ENCODE peak calls at places on chromosomes 3 and 15, in ten cellular contexts. V is thoracic aorta; A is mammary epithelial cell; Z is MM.1S; X is GM10248; F is epithelial cell of esophagus; R is activated CD8-positive, alpha-beta T cell treated with anti-CD3 and anti-CD28 coated beads for 36 hours; C is K562; T is testis; O is cardiac muscle cell. E is an unnamed sample.

GRCh38 chr3:40179016-40179415 is 130.5 kb upstream of the EIF1B start:
- DNase-seq in V (peak), C (peak), Z (peak), X (peak), F (peak), T (peak), O (peak), A (peak), R (peak), E (peak)

GRCh38 chr15:38671675-38672141 is 107.1 kb upstream of the RASGRP1 start:
- DNase-seq in T (no peak), V (no peak), O (no peak), X (no peak), Z (no peak), A (no peak), R (peak), F (no peak), C (peak), E (no peak)

GRCh38 chr15:67225336-67225735 is 29.1 kb downstream of the AAGAB start:
- DNase-seq in R (no peak), Z (no peak), T (no peak), A (peak), F (peak), X (no peak), O (no peak), C (no peak), V (no peak), E (peak)

GRCh38 chr15:29141206-29141907 is 128.3 kb downstream of the NSMCE3 start:
- DNase-seq in C (no peak), R (no peak), T (peak), A (peak), F (peak), Z (no peak), V (no peak), O (no peak), X (no peak), E (no peak)

GRCh38 chr3:24086597-24087369 is 141.7 kb downstream of the NR1D2 start:
- DNase-seq in Z (no peak), C (no peak), V (no peak), F (no peak), T (no peak), A (no peak), O (no peak), X (no peak), R (no peak), E (no peak)

GRCh38 chr3:172606021-172606420 is 82.8 kb upstream of the TNFSF10 start:
- DNase-seq in T (no peak), Z (no peak), O (no peak), R (no peak), X (no peak), C (no peak), F (peak), V (no peak), A (peak), E (no peak)

GRCh38 chr15:71294636-71295241 is 179.5 kb downstream of the THSD4 start:
- DNase-seq in C (no peak), R (no peak), T (no peak), X (no peak), A (peak), F (peak), V (no peak), Z (no peak), O (no peak), E (peak)

GRCh38 chr15:90214553-90215205 is 13.5 kb downstream of the SEMA4B start:
- DNase-seq in F (no peak), X (no peak), O (no peak), Z (no peak), V (no peak), A (no peak), C (no peak), T (no peak), R (no peak), E (no peak)

GRCh38 chr3:9468460-9468859 is 71.0 kb downstream of the SETD5 start:
- DNase-seq in F (peak), A (no peak), Z (no peak), X (no peak), R (peak), C (peak), T (no peak), O (no peak), V (no peak), E (no peak)

GRCh38 chr3:12662593-12663310 is 1.2 kb downstream of the RAF1 start:
- DNase-seq in C (peak), R (peak), T (peak), O (peak), Z (peak), F (peak), X (no peak), V (no peak), A (peak), E (peak)

GRCh38 chr3:53200501-53201189 is 39.6 kb downstream of the PRKCD start:
- DNase-seq in V (no peak), Z (no peak), A (no peak), F (no peak), R (no peak), T (no peak), C (no peak), X (no peak), O (no peak), E (no peak)

GRCh38 chr3:53201190-53201504 is 40.1 kb downstream of the PRKCD start:
- DNase-seq in X (no peak), R (no peak), A (no peak), Z (no peak), T (no peak), F (no peak), C (no peak), O (no peak), V (no peak), E (no peak)

GRCh38 chr3:53198256-53198977 is 37.4 kb downstream of the PRKCD start:
- DNase-seq in O (peak), C (no peak), X (no peak), T (no peak), R (no peak), Z (no peak), A (no peak), V (no peak), F (no peak), E (no peak)

GRCh38 chr3:53198996-53199395 is 38.0 kb downstream of the PRKCD start:
- DNase-seq in Z (no peak), C (no peak), T (no peak), F (no peak), R (no peak), A (no peak), V (no peak), O (no peak), X (no peak), E (no peak)

DNA sequence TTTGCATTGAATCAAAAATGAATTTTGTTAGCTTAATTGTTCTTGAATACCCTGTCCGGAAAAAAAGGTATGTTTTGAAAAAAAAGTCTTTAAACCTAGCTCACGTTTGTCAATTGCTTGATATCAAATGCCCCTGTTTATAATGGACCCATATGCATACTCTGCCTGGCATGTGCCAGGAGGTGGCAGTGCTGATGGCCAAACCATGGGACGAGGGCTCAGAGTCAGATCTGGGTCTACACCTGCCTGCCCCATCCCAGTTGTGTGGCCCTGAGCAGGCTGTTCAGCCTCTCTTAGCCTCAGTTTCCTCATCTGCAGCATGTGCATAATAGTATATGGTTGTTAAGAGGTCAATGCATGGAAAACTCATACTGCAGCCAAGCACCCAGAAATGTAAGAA is 38.8 kb downstream of the PRKCD start:
- DNase-seq in R (no peak), T (no peak), F (peak), C (no peak), X (no peak), A (no peak), V (no peak), O (no peak), Z (no peak), E (peak)
- TF ChIP-seq CTCF in R (no peak), T (no peak), F (peak), C (no peak), X (peak), A (peak), V (no peak), O (no peak), Z (no peak), E (no peak)

GRCh38 chr3:187314176-187314575 is 22.6 kb upstream of the MASP1 start:
- DNase-seq in X (no peak), O (no peak), T (no peak), A (no peak), V (no peak), R (no peak), C (no peak), F (no peak), Z (no peak), E (peak)

GRCh38 chr3:187315872-187316271 is 24.3 kb upstream of the MASP1 start:
- DNase-seq in F (no peak), A (peak), X (no peak), Z (no peak), R (no peak), O (no peak), T (no peak), C (no peak), V (no peak), E (no peak)

GRCh38 chr3:187321766-187322165 is 30.2 kb upstream of the MASP1 start:
- DNase-seq in F (no peak), A (no peak), R (no peak), O (no peak), X (no peak), C (no peak), T (no peak), V (no peak), Z (no peak), E (no peak)

GRCh38 chr3:187318819-187319616 is 27.5 kb upstream of the MASP1 start:
- DNase-seq in O (peak), C (peak), A (peak), T (peak), X (peak), V (peak), R (peak), Z (peak), F (peak), E (peak)

DNA sequence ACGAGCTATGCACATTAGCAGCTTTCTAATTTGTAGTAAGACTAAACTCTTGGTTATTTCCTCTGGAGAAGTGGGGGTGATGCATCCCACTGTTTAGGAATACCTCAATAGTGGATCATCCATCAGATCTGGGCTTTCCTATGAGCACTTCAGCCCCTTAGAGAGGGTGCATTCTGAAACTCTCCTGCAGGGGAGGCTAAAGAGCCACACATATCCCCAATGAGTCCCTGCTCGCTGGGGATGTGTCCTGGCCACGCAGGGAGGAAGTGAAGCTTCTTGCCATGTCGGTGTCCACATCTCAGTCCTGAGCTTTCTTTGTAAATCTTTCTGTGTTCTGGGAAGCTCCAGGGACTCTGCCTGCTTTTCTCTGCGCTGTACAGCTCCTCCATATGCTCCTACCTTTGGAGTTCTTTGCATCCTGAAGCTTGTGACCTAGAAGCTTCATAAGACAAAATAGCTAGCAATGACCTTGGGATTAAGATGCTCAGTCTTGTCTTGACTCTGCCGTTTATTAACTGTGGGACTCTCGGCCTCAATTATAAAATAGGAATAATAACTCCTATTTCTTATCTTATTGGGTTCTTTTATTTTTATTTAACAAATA is 28.3 kb upstream of the MASP1 start:
- DNase-seq in Z (peak), V (peak), R (peak), T (peak), F (peak), A (peak), X (peak), O (peak), C (peak), E (peak)
- TF ChIP-seq CTCF in Z (peak), V (peak), R (peak), T (peak), F (peak), A (peak), X (peak), O (peak), C (peak), E (peak)

GRCh38 chr3:35946121-35946856 is 307.0 kb downstream of the ARPP21 start:
- DNase-seq in Z (peak), R (no peak), O (peak), C (peak), X (peak), F (peak), V (no peak), A (peak), T (no peak), E (peak)
- TF ChIP-seq CTCF in Z (peak), R (peak), O (peak), C (peak), X (peak), F (peak), V (no peak), A (peak), T (no peak), E (peak)

GRCh38 chr3:158668506-158668905 is 3.9 kb downstream of the LXN start:
- DNase-seq in R (no peak), T (no peak), Z (no peak), X (no peak), C (no peak), A (no peak), O (no peak), V (no peak), F (no peak), E (peak)
- TF ChIP-seq CTCF in R (no peak), T (no peak), Z (no peak), X (no peak), C (no peak), A (no peak), O (no peak), V (no peak), F (no peak), E (no peak)

E was measured in MCF 10A.